ENCODE peak calls at places on chromosomes 2 and 18, in ten cellular contexts. One of them, this sample, is unnamed.
A peak's percentile ranks its signal among the peaks of the same experiment; 100 is the strongest.

GRCh38 chr2:235458839-235459273 is 35.0 kb upstream of the AGAP1 start:
- DNase-seq in Peyer's patch: no peak
- DNase-seq in left ventricle myocardium inferior: peak; percentile 22
- DNase-seq in GM10248: no peak
- DNase-seq in fibroblast of pulmonary artery: peak; percentile 52
- DNase-seq in GM06990: no peak
- DNase-seq in Calu3: peak; percentile 63
- DNase-seq in RWPE1: peak; percentile 52
- DNase-seq in A549: no peak
- DNase-seq in adrenal gland: peak; percentile 77
- DNase-seq in this sample: no peak

GRCh38 chr2:18516112-18516511 is 44.3 kb downstream of the RDH14 start:
- DNase-seq in GM10248: no peak
- DNase-seq in Calu3: no peak
- DNase-seq in Peyer's patch: no peak
- DNase-seq in A549: no peak
- DNase-seq in left ventricle myocardium inferior: no peak
- DNase-seq in GM06990: no peak
- DNase-seq in fibroblast of pulmonary artery: peak; percentile 34
- DNase-seq in RWPE1: no peak
- DNase-seq in adrenal gland: no peak
- DNase-seq in this sample: no peak

GRCh38 chr2:64595397-64596160 is 58.1 kb downstream of the SERTAD2 start:
- DNase-seq in Peyer's patch: no peak
- DNase-seq in RWPE1: no peak
- DNase-seq in Calu3: no peak
- DNase-seq in adrenal gland: no peak
- DNase-seq in GM06990: no peak
- DNase-seq in left ventricle myocardium inferior: no peak
- DNase-seq in GM10248: no peak
- DNase-seq in A549: no peak
- DNase-seq in fibroblast of pulmonary artery: peak; percentile 50
- DNase-seq in this sample: no peak

GRCh38 chr2:168456526-168457176 is 579 bp downstream of the CERS6 start:
- DNase-seq in GM10248: no peak
- DNase-seq in Calu3: peak; percentile 47
- DNase-seq in RWPE1: peak; percentile 55
- DNase-seq in GM06990: peak; percentile 41
- DNase-seq in Peyer's patch: peak; percentile 72
- DNase-seq in adrenal gland: peak; percentile 34
- DNase-seq in A549: peak; percentile 18
- DNase-seq in fibroblast of pulmonary artery: peak; percentile 26
- DNase-seq in left ventricle myocardium inferior: peak; percentile 36
- DNase-seq in this sample: no peak

GRCh38 chr2:14524041-14524802 is 108.3 kb upstream of the LRATD1 start:
- DNase-seq in Peyer's patch: no peak
- DNase-seq in A549: no peak
- DNase-seq in fibroblast of pulmonary artery: peak; percentile 1
- DNase-seq in RWPE1: peak; percentile 70
- DNase-seq in Calu3: no peak
- DNase-seq in adrenal gland: no peak
- DNase-seq in left ventricle myocardium inferior: no peak
- DNase-seq in GM10248: no peak
- DNase-seq in GM06990: no peak
- DNase-seq in this sample: no peak

GRCh38 chr2:201532686-201533304 is 81.3 kb downstream of the STRADB start:
- DNase-seq in left ventricle myocardium inferior: no peak
- DNase-seq in RWPE1: peak; percentile 25
- DNase-seq in GM10248: peak; percentile 25
- DNase-seq in Calu3: no peak
- DNase-seq in fibroblast of pulmonary artery: peak; percentile 61
- DNase-seq in Peyer's patch: no peak
- DNase-seq in GM06990: peak; percentile 56
- DNase-seq in A549: no peak
- DNase-seq in adrenal gland: no peak
- DNase-seq in this sample: no peak

GRCh38 chr2:64204006-64204632 is 59.9 kb upstream of the PELI1 start:
- DNase-seq in Peyer's patch: peak; percentile 49
- DNase-seq in adrenal gland: no peak
- DNase-seq in GM06990: peak; percentile 74
- DNase-seq in left ventricle myocardium inferior: peak; percentile 21
- DNase-seq in GM10248: peak; percentile 71
- DNase-seq in Calu3: peak; percentile 49
- DNase-seq in RWPE1: no peak
- DNase-seq in fibroblast of pulmonary artery: peak; percentile 64
- DNase-seq in A549: no peak
- DNase-seq in this sample: peak; percentile 67

GRCh38 chr18:57781128-57781463 is 22.0 kb downstream of the ATP8B1 start:
- DNase-seq in GM10248: no peak
- DNase-seq in Calu3: no peak
- DNase-seq in GM06990: no peak
- DNase-seq in A549: no peak
- DNase-seq in Peyer's patch: no peak
- DNase-seq in left ventricle myocardium inferior: no peak
- DNase-seq in fibroblast of pulmonary artery: no peak
- DNase-seq in RWPE1: no peak
- DNase-seq in adrenal gland: no peak
- DNase-seq in this sample: no peak

GRCh38 chr2:74416721-74417120 is 4.7 kb downstream of the C2orf81 start:
- DNase-seq in GM10248: no peak
- DNase-seq in fibroblast of pulmonary artery: no peak
- DNase-seq in A549: no peak
- DNase-seq in Peyer's patch: no peak
- DNase-seq in GM06990: no peak
- DNase-seq in adrenal gland: no peak
- DNase-seq in left ventricle myocardium inferior: no peak
- DNase-seq in RWPE1: no peak
- DNase-seq in Calu3: no peak
- DNase-seq in this sample: no peak

GRCh38 chr2:74414475-74414874 is 6.9 kb downstream of the C2orf81 start:
- DNase-seq in Calu3: no peak
- DNase-seq in adrenal gland: no peak
- DNase-seq in A549: no peak
- DNase-seq in GM10248: no peak
- DNase-seq in GM06990: no peak
- DNase-seq in fibroblast of pulmonary artery: no peak
- DNase-seq in left ventricle myocardium inferior: no peak
- DNase-seq in RWPE1: no peak
- DNase-seq in Peyer's patch: no peak
- DNase-seq in this sample: no peak

GRCh38 chr2:74413001-74413698 is 8.3 kb downstream of the C2orf81 start:
- DNase-seq in fibroblast of pulmonary artery: no peak
- DNase-seq in Calu3: no peak
- DNase-seq in Peyer's patch: no peak
- DNase-seq in GM10248: no peak
- DNase-seq in GM06990: no peak
- DNase-seq in A549: no peak
- DNase-seq in left ventricle myocardium inferior: no peak
- DNase-seq in adrenal gland: no peak
- DNase-seq in RWPE1: no peak
- DNase-seq in this sample: no peak

GRCh38 chr2:74415762-74416395 is 5.5 kb downstream of the C2orf81 start:
- DNase-seq in Peyer's patch: no peak
- DNase-seq in fibroblast of pulmonary artery: no peak
- DNase-seq in Calu3: no peak
- DNase-seq in GM06990: peak; percentile 51
- DNase-seq in A549: no peak
- DNase-seq in GM10248: no peak
- DNase-seq in RWPE1: no peak
- DNase-seq in adrenal gland: no peak
- DNase-seq in left ventricle myocardium inferior: no peak
- DNase-seq in this sample: no peak

DNA sequence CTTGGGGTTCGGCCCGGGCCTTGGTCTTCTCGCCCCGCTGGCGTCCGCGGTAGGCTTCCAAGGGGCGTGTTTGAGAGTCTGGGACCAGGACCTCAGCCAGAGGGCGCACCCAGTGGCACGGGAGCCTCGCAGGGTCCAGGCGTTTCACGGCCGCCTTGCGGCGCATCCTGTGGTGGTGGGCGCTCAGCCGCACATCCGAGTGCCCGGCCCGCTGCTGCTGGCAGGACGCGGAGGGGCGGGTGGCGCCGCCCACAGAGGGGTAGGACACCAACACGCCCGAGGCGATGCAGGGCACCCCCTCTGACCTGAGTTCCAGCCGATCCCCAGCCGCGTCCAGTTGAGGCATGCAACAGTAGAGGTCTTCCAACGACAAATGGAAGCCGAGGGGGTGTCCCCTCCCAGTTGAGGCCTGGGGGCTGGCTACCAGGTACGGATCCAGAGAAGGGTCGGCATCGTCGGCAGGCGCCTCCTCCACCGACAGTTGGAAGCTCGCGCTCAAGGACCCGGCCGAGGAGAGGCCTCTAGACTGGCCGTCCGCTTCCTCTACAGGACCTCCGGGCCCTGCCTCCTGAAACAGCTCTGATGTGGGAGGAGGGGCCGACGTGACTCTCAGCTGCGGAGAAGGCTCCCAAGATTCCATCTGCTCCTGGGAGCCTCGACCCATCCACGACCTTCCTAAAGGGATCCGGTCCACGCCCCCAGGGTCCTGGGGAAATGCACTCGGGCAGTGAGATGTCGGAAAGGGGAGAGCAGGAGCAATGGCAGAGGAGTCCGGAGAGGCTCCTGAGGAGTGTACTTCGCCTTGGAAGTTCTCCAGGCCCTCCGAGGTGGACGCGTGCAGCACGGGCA is 6.3 kb downstream of the C2orf81 start:
- DNase-seq in GM06990: peak; percentile 66
- DNase-seq in left ventricle myocardium inferior: peak; percentile 69
- DNase-seq in adrenal gland: no peak
- DNase-seq in fibroblast of pulmonary artery: no peak
- DNase-seq in A549: no peak
- DNase-seq in Calu3: peak; percentile 56
- DNase-seq in GM10248: peak; percentile 51
- DNase-seq in RWPE1: no peak
- DNase-seq in Peyer's patch: no peak
- DNase-seq in this sample: no peak
- TF ChIP-seq CTCF in GM06990: peak; percentile 17
- TF ChIP-seq CTCF in left ventricle myocardium inferior: peak; percentile 64
- TF ChIP-seq CTCF in adrenal gland: no peak
- TF ChIP-seq CTCF in fibroblast of pulmonary artery: peak; percentile 3
- TF ChIP-seq CTCF in A549: no peak
- TF ChIP-seq CTCF in Calu3: no peak
- TF ChIP-seq CTCF in GM10248: peak; percentile 23
- TF ChIP-seq CTCF in RWPE1: no peak
- TF ChIP-seq CTCF in Peyer's patch: peak; percentile 30
- TF ChIP-seq CTCF in this sample: peak; percentile 16

GRCh38 chr2:58644992-58645391 is 403.9 kb upstream of the FANCL start:
- DNase-seq in fibroblast of pulmonary artery: no peak
- DNase-seq in GM10248: no peak
- DNase-seq in Peyer's patch: no peak
- DNase-seq in GM06990: no peak
- DNase-seq in Calu3: no peak
- DNase-seq in left ventricle myocardium inferior: no peak
- DNase-seq in RWPE1: no peak
- DNase-seq in adrenal gland: no peak
- DNase-seq in A549: no peak
- DNase-seq in this sample: no peak

GRCh38 chr2:58655152-58655551 is 414.0 kb upstream of the FANCL start:
- DNase-seq in A549: no peak
- DNase-seq in GM10248: no peak
- DNase-seq in RWPE1: no peak
- DNase-seq in adrenal gland: no peak
- DNase-seq in left ventricle myocardium inferior: no peak
- DNase-seq in fibroblast of pulmonary artery: no peak
- DNase-seq in GM06990: no peak
- DNase-seq in Peyer's patch: no peak
- DNase-seq in Calu3: no peak
- DNase-seq in this sample: no peak

GRCh38 chr2:58649746-58650145 is 408.6 kb upstream of the FANCL start:
- DNase-seq in GM10248: no peak
- DNase-seq in left ventricle myocardium inferior: no peak
- DNase-seq in Peyer's patch: no peak
- DNase-seq in RWPE1: no peak
- DNase-seq in adrenal gland: no peak
- DNase-seq in Calu3: no peak
- DNase-seq in fibroblast of pulmonary artery: no peak
- DNase-seq in A549: no peak
- DNase-seq in GM06990: no peak
- DNase-seq in this sample: no peak

GRCh38 chr2:58651930-58652329 is 410.8 kb upstream of the FANCL start:
- DNase-seq in fibroblast of pulmonary artery: no peak
- DNase-seq in Peyer's patch: no peak
- DNase-seq in A549: no peak
- DNase-seq in GM10248: no peak
- DNase-seq in Calu3: no peak
- DNase-seq in adrenal gland: no peak
- DNase-seq in RWPE1: no peak
- DNase-seq in GM06990: no peak
- DNase-seq in left ventricle myocardium inferior: no peak
- DNase-seq in this sample: no peak

GRCh38 chr2:58650781-58651180 is 409.7 kb upstream of the FANCL start:
- DNase-seq in Calu3: no peak
- DNase-seq in fibroblast of pulmonary artery: no peak
- DNase-seq in adrenal gland: no peak
- DNase-seq in left ventricle myocardium inferior: no peak
- DNase-seq in A549: no peak
- DNase-seq in GM10248: no peak
- DNase-seq in RWPE1: no peak
- DNase-seq in Peyer's patch: no peak
- DNase-seq in GM06990: no peak
- DNase-seq in this sample: no peak
- TF ChIP-seq CTCF in Calu3: no peak
- TF ChIP-seq CTCF in fibroblast of pulmonary artery: no peak
- TF ChIP-seq CTCF in adrenal gland: no peak
- TF ChIP-seq CTCF in left ventricle myocardium inferior: no peak
- TF ChIP-seq CTCF in A549: no peak
- TF ChIP-seq CTCF in GM10248: no peak
- TF ChIP-seq CTCF in RWPE1: no peak
- TF ChIP-seq CTCF in Peyer's patch: no peak
- TF ChIP-seq CTCF in GM06990: no peak
- TF ChIP-seq CTCF in this sample: no peak

GRCh38 chr2:205808493-205809121 is 126.3 kb downstream of the NRP2 start:
- DNase-seq in Peyer's patch: no peak
- DNase-seq in left ventricle myocardium inferior: no peak
- DNase-seq in Calu3: no peak
- DNase-seq in RWPE1: no peak
- DNase-seq in adrenal gland: no peak
- DNase-seq in GM06990: no peak
- DNase-seq in A549: no peak
- DNase-seq in fibroblast of pulmonary artery: no peak
- DNase-seq in GM10248: no peak
- DNase-seq in this sample: no peak

GRCh38 chr2:205811387-205811786 is 129.1 kb downstream of the NRP2 start:
- DNase-seq in left ventricle myocardium inferior: no peak
- DNase-seq in adrenal gland: no peak
- DNase-seq in Peyer's patch: no peak
- DNase-seq in GM06990: no peak
- DNase-seq in RWPE1: no peak
- DNase-seq in A549: no peak
- DNase-seq in fibroblast of pulmonary artery: peak; percentile 72
- DNase-seq in Calu3: no peak
- DNase-seq in GM10248: no peak
- DNase-seq in this sample: no peak

GRCh38 chr2:205816268-205816667 is 134.0 kb downstream of the NRP2 start:
- DNase-seq in RWPE1: no peak
- DNase-seq in A549: no peak
- DNase-seq in left ventricle myocardium inferior: no peak
- DNase-seq in GM06990: no peak
- DNase-seq in adrenal gland: no peak
- DNase-seq in Calu3: no peak
- DNase-seq in fibroblast of pulmonary artery: no peak
- DNase-seq in GM10248: no peak
- DNase-seq in Peyer's patch: no peak
- DNase-seq in this sample: no peak

GRCh38 chr2:205815645-205816044 is 133.3 kb downstream of the NRP2 start:
- DNase-seq in RWPE1: no peak
- DNase-seq in left ventricle myocardium inferior: no peak
- DNase-seq in A549: no peak
- DNase-seq in Calu3: no peak
- DNase-seq in GM10248: no peak
- DNase-seq in fibroblast of pulmonary artery: no peak
- DNase-seq in adrenal gland: no peak
- DNase-seq in GM06990: no peak
- DNase-seq in Peyer's patch: no peak
- DNase-seq in this sample: no peak

DNA sequence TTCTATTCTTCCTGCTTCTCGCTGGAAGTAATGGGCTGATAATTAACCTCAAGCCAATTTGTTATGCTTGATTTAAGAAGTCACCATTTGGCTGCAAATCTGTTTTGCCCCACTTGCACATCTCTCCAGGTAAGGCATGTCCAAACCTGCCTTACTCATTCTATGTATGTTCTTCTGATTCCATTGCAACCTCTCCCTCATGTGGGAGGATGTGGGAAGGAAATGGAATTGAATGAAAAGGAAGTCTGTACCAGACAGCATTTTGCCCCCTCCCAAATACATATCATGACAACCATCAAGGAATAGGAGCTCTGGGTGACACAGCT is 131.7 kb downstream of the NRP2 start:
- DNase-seq in RWPE1: peak; percentile 30
- DNase-seq in Peyer's patch: no peak
- DNase-seq in GM10248: no peak
- DNase-seq in GM06990: no peak
- DNase-seq in adrenal gland: no peak
- DNase-seq in Calu3: no peak
- DNase-seq in fibroblast of pulmonary artery: no peak
- DNase-seq in left ventricle myocardium inferior: no peak
- DNase-seq in A549: no peak
- DNase-seq in this sample: no peak
- TF ChIP-seq CTCF in RWPE1: no peak
- TF ChIP-seq CTCF in Peyer's patch: no peak
- TF ChIP-seq CTCF in GM10248: no peak
- TF ChIP-seq CTCF in GM06990: no peak
- TF ChIP-seq CTCF in adrenal gland: no peak
- TF ChIP-seq CTCF in Calu3: no peak
- TF ChIP-seq CTCF in fibroblast of pulmonary artery: no peak
- TF ChIP-seq CTCF in left ventricle myocardium inferior: no peak
- TF ChIP-seq CTCF in A549: no peak
- TF ChIP-seq CTCF in this sample: no peak

GRCh38 chr2:98824256-98825042 is 93.5 kb upstream of the MGAT4A start:
- DNase-seq in RWPE1: no peak
- DNase-seq in left ventricle myocardium inferior: no peak
- DNase-seq in A549: no peak
- DNase-seq in GM10248: no peak
- DNase-seq in Peyer's patch: no peak
- DNase-seq in adrenal gland: no peak
- DNase-seq in fibroblast of pulmonary artery: no peak
- DNase-seq in GM06990: no peak
- DNase-seq in Calu3: no peak
- DNase-seq in this sample: no peak

GRCh38 chr2:98823196-98824166 is 92.5 kb upstream of the MGAT4A start:
- DNase-seq in GM06990: no peak
- DNase-seq in A549: no peak
- DNase-seq in left ventricle myocardium inferior: no peak
- DNase-seq in GM10248: no peak
- DNase-seq in Calu3: no peak
- DNase-seq in fibroblast of pulmonary artery: no peak
- DNase-seq in RWPE1: no peak
- DNase-seq in Peyer's patch: no peak
- DNase-seq in adrenal gland: no peak
- DNase-seq in this sample: no peak

GRCh38 chr2:98821629-98822135 is 90.8 kb upstream of the MGAT4A start:
- DNase-seq in Calu3: no peak
- DNase-seq in Peyer's patch: no peak
- DNase-seq in fibroblast of pulmonary artery: no peak
- DNase-seq in adrenal gland: no peak
- DNase-seq in A549: no peak
- DNase-seq in left ventricle myocardium inferior: no peak
- DNase-seq in GM10248: no peak
- DNase-seq in RWPE1: no peak
- DNase-seq in GM06990: no peak
- DNase-seq in this sample: no peak

GRCh38 chr2:98825043-98825350 is 94.1 kb upstream of the MGAT4A start:
- DNase-seq in GM10248: no peak
- DNase-seq in Calu3: no peak
- DNase-seq in GM06990: no peak
- DNase-seq in RWPE1: no peak
- DNase-seq in adrenal gland: no peak
- DNase-seq in A549: no peak
- DNase-seq in Peyer's patch: no peak
- DNase-seq in left ventricle myocardium inferior: no peak
- DNase-seq in fibroblast of pulmonary artery: no peak
- DNase-seq in this sample: no peak

GRCh38 chr2:98822301-98823164 is 91.6 kb upstream of the MGAT4A start:
- DNase-seq in adrenal gland: no peak
- DNase-seq in A549: no peak
- DNase-seq in Peyer's patch: peak; percentile 68
- DNase-seq in GM10248: no peak
- DNase-seq in Calu3: no peak
- DNase-seq in left ventricle myocardium inferior: peak; percentile 71
- DNase-seq in GM06990: no peak
- DNase-seq in RWPE1: no peak
- DNase-seq in fibroblast of pulmonary artery: no peak
- DNase-seq in this sample: no peak
- TF ChIP-seq CTCF in adrenal gland: no peak
- TF ChIP-seq CTCF in A549: no peak
- TF ChIP-seq CTCF in Peyer's patch: no peak
- TF ChIP-seq CTCF in GM10248: no peak
- TF ChIP-seq CTCF in Calu3: no peak
- TF ChIP-seq CTCF in left ventricle myocardium inferior: peak; percentile 44
- TF ChIP-seq CTCF in GM06990: peak; percentile 11
- TF ChIP-seq CTCF in RWPE1: peak; percentile 22
- TF ChIP-seq CTCF in fibroblast of pulmonary artery: peak; percentile 30
- TF ChIP-seq CTCF in this sample: peak; percentile 66

This sample was measured in CD14-positive monocyte.